ENCODE peak calls at places on chromosomes 2 and 18, in five cellular contexts. Y, M, O, X and N are unnamed samples. For H3K9me3, the result is how much of the 10 kb centered on the place peaks cover.

GRCh38 chr2:207472343-207473202 is 57.2 kb upstream of the CREB1 start:
- DNase-seq in Y (no peak), M (no peak), O (peak), X (no peak), N (no peak)

GRCh38 chr2:177239934-177240600 is 24.5 kb downstream of the NFE2L2 start:
- DNase-seq in Y (peak), M (peak), O (peak), X (no peak), N (no peak)

GRCh38 chr18:8283901-8284585 is 325.2 kb upstream of the RAB12 start:
- DNase-seq in Y (no peak), M (no peak), O (peak), X (no peak), N (no peak)

GRCh38 chr2:24498121-24498520 is 7.1 kb downstream of the NCOA1 start:
- DNase-seq in Y (peak), M (no peak), O (no peak), X (no peak), N (no peak)

GRCh38 chr2:238467062-238467461 is 40.3 kb downstream of the ASB1 start:
- DNase-seq in Y (no peak), M (no peak), O (no peak), X (no peak), N (no peak)

GRCh38 chr2:105610444-105611327 is 134.0 kb upstream of the NCK2 start:
- DNase-seq in Y (peak), M (no peak), O (no peak), X (no peak), N (no peak)

GRCh38 chr2:236170678-236171212 is 2.6 kb upstream of the GBX2 start:
- DNase-seq in Y (no peak), M (no peak), O (no peak), X (no peak), N (no peak)

GRCh38 chr2:29189052-29189451 is 73.8 kb downstream of the CLIP4 start:
- DNase-seq in Y (no peak), M (no peak), O (no peak), X (no peak), N (no peak)

GRCh38 chr2:133262888-133263287 is 305.4 kb downstream of the NCKAP5 start:
- DNase-seq in Y (no peak), M (no peak), O (no peak), X (no peak), N (no peak)

GRCh38 chr2:9802576-9802993 is 40.7 kb upstream of the TAF1B start:
- DNase-seq in Y (no peak), M (no peak), O (no peak), X (no peak), N (no peak)

GRCh38 chr2:224181534-224182155 is 142.6 kb upstream of the SERPINE2 start:
- DNase-seq in Y (no peak), M (no peak), O (no peak), X (no peak), N (no peak)

GRCh38 chr2:233079953-233080835 is 20.1 kb downstream of the INPP5D start:
- DNase-seq in Y (no peak), M (no peak), O (no peak), X (no peak), N (no peak)

GRCh38 chr2:127599211-127599610 is 46.7 kb upstream of the GPR17 start:
- DNase-seq in Y (no peak), M (no peak), O (peak), X (no peak), N (no peak)

GRCh38 chr2:38443021-38443541 is 66.0 kb upstream of the ATL2 start:
- DNase-seq in Y (no peak), M (no peak), O (no peak), X (no peak), N (no peak)

GRCh38 chr2:8462899-8463648 is 218.8 kb upstream of the ID2 start:
- DNase-seq in Y (no peak), M (no peak), O (no peak), X (no peak), N (no peak)

GRCh38 chr2:24231461-24231881 is 56.6 kb downstream of the FAM228A start:
- DNase-seq in Y (no peak), M (no peak), O (peak), X (no peak), N (no peak)

GRCh38 chr2:212539145-212539880 is 711 bp upstream of the ERBB4 start:
- DNase-seq in Y (no peak), M (no peak), O (no peak), X (peak), N (no peak)

GRCh38 chr2:886072-887022 is 64.3 kb upstream of the SNTG2 start:
- DNase-seq in Y (no peak), M (no peak), O (no peak), X (peak), N (no peak)

GRCh38 chr2:30969006-30969405 is 161.8 kb upstream of the CAPN13 start:
- DNase-seq in Y (no peak), M (no peak), O (no peak), X (no peak), N (no peak)

GRCh38 chr2:43109261-43109743 is 117.1 kb downstream of the ZFP36L2 start:
- DNase-seq in Y (no peak), M (no peak), O (no peak), X (no peak), N (no peak)

GRCh38 chr2:60294901-60295590 is 258.4 kb downstream of the BCL11A start:
- DNase-seq in Y (no peak), M (no peak), O (no peak), X (peak), N (no peak)

GRCh38 chr2:133444411-133444934 is 123.8 kb downstream of the NCKAP5 start:
- DNase-seq in Y (peak), M (no peak), O (no peak), X (no peak), N (no peak)

GRCh38 chr2:175030380-175031271 is 25.4 kb upstream of the CHN1 start:
- DNase-seq in Y (no peak), M (no peak), O (peak), X (peak), N (no peak)

GRCh38 chr2:175025233-175025632 is 20.1 kb upstream of the CHN1 start:
- DNase-seq in Y (no peak), M (no peak), O (no peak), X (no peak), N (no peak)

GRCh38 chr2:175026385-175026784 is 21.2 kb upstream of the CHN1 start:
- DNase-seq in Y (no peak), M (no peak), O (no peak), X (no peak), N (no peak)

GRCh38 chr2:175025946-175026345 is 20.8 kb upstream of the CHN1 start:
- DNase-seq in Y (no peak), M (no peak), O (no peak), X (no peak), N (no peak)

DNA sequence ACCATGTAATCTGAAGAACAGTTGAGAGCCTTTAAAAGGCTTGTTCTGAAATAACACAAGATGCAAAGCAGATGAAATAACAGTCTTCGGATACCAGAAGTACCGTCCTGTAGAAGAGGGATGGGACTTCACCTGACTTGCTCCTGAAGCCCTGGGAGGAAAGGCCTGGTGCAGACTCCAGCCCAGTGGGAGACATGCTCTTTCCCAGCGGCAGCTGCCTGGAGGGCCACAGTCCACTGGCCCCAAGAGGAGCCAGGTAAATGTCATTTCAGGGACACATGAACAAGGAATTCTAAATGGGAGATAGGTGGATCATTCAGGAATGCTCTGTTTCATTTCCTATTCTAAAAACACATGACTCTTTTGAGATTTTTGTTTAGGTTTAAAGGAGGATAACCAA is 22.6 kb upstream of the CHN1 start:
- DNase-seq in Y (no peak), M (no peak), O (no peak), X (no peak), N (no peak)
- H3K9me3 ChIP-seq in Y (under half), M (under half), O (under half), X (under half), N (under half)

GRCh38 chr18:78123926-78124797 is 855.5 kb upstream of the SALL3 start:
- DNase-seq in Y (no peak), M (no peak), O (no peak), X (no peak), N (no peak)
- H3K9me3 ChIP-seq in Y (under half), M (under half), O (half or more), X (under half), N (under half)

GRCh38 chr18:14916851-14917250 is 168.9 kb downstream of the ANKRD30B start:
- DNase-seq in Y (no peak), M (no peak), O (no peak), X (no peak), N (no peak)
- H3K9me3 ChIP-seq in Y (under half), M (under half), O (under half), X (half or more), N (under half)

GRCh38 chr2:160825433-160825832 is 331.8 kb upstream of the RBMS1 start:
- DNase-seq in Y (no peak), M (no peak), O (no peak), X (no peak), N (no peak)

GRCh38 chr2:160828076-160828475 is 332.2 kb upstream of the TANK start:
- DNase-seq in Y (no peak), M (no peak), O (no peak), X (no peak), N (no peak)
- H3K9me3 ChIP-seq in Y (under half), M (under half), O (under half), X (under half), N (under half)

GRCh38 chr2:67579791-67580190 is 182.7 kb downstream of the ETAA1 start:
- DNase-seq in Y (no peak), M (no peak), O (no peak), X (no peak), N (no peak)
- H3K9me3 ChIP-seq in Y (under half), M (under half), O (under half), X (under half), N (under half)

DNA sequence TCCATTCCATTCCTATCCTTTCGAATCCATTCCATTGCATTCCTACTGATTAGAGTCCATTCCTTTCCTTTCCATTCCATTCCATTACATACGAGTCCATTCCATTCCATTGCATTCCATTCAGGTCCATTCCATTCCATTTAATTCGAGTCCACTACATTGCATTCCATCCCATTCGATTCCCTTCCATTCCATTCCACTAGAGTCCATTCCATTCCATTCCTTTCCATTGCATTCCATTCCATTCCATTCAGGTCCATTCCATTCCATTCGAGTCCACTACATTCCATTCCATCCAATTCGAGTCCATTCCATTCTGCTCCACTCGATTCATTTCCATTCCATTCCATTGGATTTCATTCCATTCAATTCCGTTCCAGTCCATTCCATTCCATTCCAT is 1133.6 kb downstream of the RPIA start:
- DNase-seq in Y (no peak), M (no peak), O (no peak), X (no peak), N (no peak)
- H3K9me3 ChIP-seq in Y (under half), M (under half), O (under half), X (under half), N (under half)

GRCh38 chr2:173299764-173300163 is 54.9 kb upstream of the CDCA7 start:
- DNase-seq in Y (no peak), M (no peak), O (no peak), X (peak), N (no peak)
- H3K9me3 ChIP-seq in Y (under half), M (under half), O (under half), X (under half), N (under half)